ENCODE peak calls at places on chromosomes 16 and 17, in seven cellular contexts. One of them, this sample, is unnamed. For H3K4me1, the result is how much of the 10 kb centered on the place peaks cover.

GRCh38 chr16:63287411-63287810 is 1251.2 kb upstream of the CDH8 start:
- DNase-seq in A549: no peak
- DNase-seq in sigmoid colon: no peak
- DNase-seq in tibial nerve: no peak
- DNase-seq in upper lobe of left lung: no peak
- DNase-seq in transverse colon: no peak
- DNase-seq in ovary: no peak
- DNase-seq in this sample: no peak

GRCh38 chr16:3659200-3659599 is 4.7 kb downstream of the DNASE1 start:
- DNase-seq in A549: no peak
- DNase-seq in sigmoid colon: peak
- DNase-seq in tibial nerve: no peak
- DNase-seq in upper lobe of left lung: no peak
- DNase-seq in transverse colon: no peak
- DNase-seq in ovary: no peak
- DNase-seq in this sample: no peak

GRCh38 chr17:62693616-62694415 is 66.3 kb downstream of the MRC2 start:
- DNase-seq in A549: no peak
- DNase-seq in sigmoid colon: no peak
- DNase-seq in tibial nerve: no peak
- DNase-seq in upper lobe of left lung: no peak
- DNase-seq in transverse colon: no peak
- DNase-seq in ovary: no peak
- DNase-seq in this sample: no peak

GRCh38 chr16:54590836-54591235 is 304.2 kb upstream of the IRX3 start:
- DNase-seq in A549: no peak
- DNase-seq in sigmoid colon: no peak
- DNase-seq in tibial nerve: no peak
- DNase-seq in upper lobe of left lung: no peak
- DNase-seq in transverse colon: no peak
- DNase-seq in ovary: no peak
- DNase-seq in this sample: no peak

GRCh38 chr16:53946745-53947386 is 242.9 kb downstream of the FTO start:
- DNase-seq in A549: no peak
- DNase-seq in sigmoid colon: no peak
- DNase-seq in tibial nerve: no peak
- DNase-seq in upper lobe of left lung: no peak
- DNase-seq in transverse colon: no peak
- DNase-seq in ovary: no peak
- DNase-seq in this sample: no peak

GRCh38 chr17:36525888-36526287 is 8.8 kb downstream of the MYO19 start:
- DNase-seq in A549: no peak
- DNase-seq in sigmoid colon: no peak
- DNase-seq in tibial nerve: no peak
- DNase-seq in upper lobe of left lung: no peak
- DNase-seq in transverse colon: no peak
- DNase-seq in ovary: no peak
- DNase-seq in this sample: no peak

GRCh38 chr17:68446626-68447041 is 10.7 kb downstream of the WIPI1 start:
- DNase-seq in A549: no peak
- DNase-seq in sigmoid colon: no peak
- DNase-seq in tibial nerve: no peak
- DNase-seq in upper lobe of left lung: no peak
- DNase-seq in transverse colon: no peak
- DNase-seq in ovary: no peak
- DNase-seq in this sample: no peak

GRCh38 chr17:27817731-27818130 is 17.4 kb upstream of the NOS2 start:
- DNase-seq in A549: no peak
- DNase-seq in sigmoid colon: no peak
- DNase-seq in tibial nerve: no peak
- DNase-seq in upper lobe of left lung: no peak
- DNase-seq in transverse colon: no peak
- DNase-seq in ovary: no peak
- DNase-seq in this sample: no peak

GRCh38 chr16:64370112-64370511 is 751.8 kb downstream of the CDH11 start:
- DNase-seq in A549: no peak
- DNase-seq in sigmoid colon: no peak
- DNase-seq in tibial nerve: no peak
- DNase-seq in upper lobe of left lung: no peak
- DNase-seq in transverse colon: no peak
- DNase-seq in ovary: no peak
- DNase-seq in this sample: no peak

GRCh38 chr16:22265351-22265750 is 31.9 kb upstream of the POLR3E start:
- DNase-seq in A549: no peak
- DNase-seq in sigmoid colon: no peak
- DNase-seq in tibial nerve: no peak
- DNase-seq in upper lobe of left lung: no peak
- DNase-seq in transverse colon: no peak
- DNase-seq in ovary: no peak
- DNase-seq in this sample: no peak

GRCh38 chr17:56978441-56979090 is 635 bp downstream of the SCPEP1 start:
- DNase-seq in A549: no peak
- DNase-seq in sigmoid colon: no peak
- DNase-seq in tibial nerve: no peak
- DNase-seq in upper lobe of left lung: no peak
- DNase-seq in transverse colon: no peak
- DNase-seq in ovary: no peak
- DNase-seq in this sample: no peak

GRCh38 chr17:37373530-37374159 is 2.1 kb upstream of the C17orf78 start:
- DNase-seq in A549: peak
- DNase-seq in sigmoid colon: no peak
- DNase-seq in tibial nerve: peak
- DNase-seq in upper lobe of left lung: no peak
- DNase-seq in transverse colon: peak
- DNase-seq in ovary: peak
- DNase-seq in this sample: peak

GRCh38 chr17:37742114-37742761 is 2.6 kb downstream of the HNF1B start:
- DNase-seq in A549: peak
- DNase-seq in sigmoid colon: no peak
- DNase-seq in tibial nerve: no peak
- DNase-seq in upper lobe of left lung: peak
- DNase-seq in transverse colon: no peak
- DNase-seq in ovary: no peak
- DNase-seq in this sample: peak

GRCh38 chr17:42660692-42661345 is 1.7 kb downstream of the TUBG2 start:
- DNase-seq in A549: peak
- DNase-seq in sigmoid colon: no peak
- DNase-seq in tibial nerve: no peak
- DNase-seq in upper lobe of left lung: no peak
- DNase-seq in transverse colon: peak
- DNase-seq in ovary: no peak
- DNase-seq in this sample: no peak

GRCh38 chr17:57776366-57776765 is 31.3 kb upstream of the CCDC182 start:
- DNase-seq in A549: no peak
- DNase-seq in sigmoid colon: no peak
- DNase-seq in tibial nerve: no peak
- DNase-seq in upper lobe of left lung: no peak
- DNase-seq in transverse colon: no peak
- DNase-seq in ovary: no peak
- DNase-seq in this sample: no peak

GRCh38 chr16:71552698-71553503 is 24.0 kb downstream of the TAT start:
- DNase-seq in A549: peak
- DNase-seq in sigmoid colon: no peak
- DNase-seq in tibial nerve: no peak
- DNase-seq in upper lobe of left lung: no peak
- DNase-seq in transverse colon: no peak
- DNase-seq in ovary: no peak
- DNase-seq in this sample: no peak

GRCh38 chr16:1492082-1492922 is 858 bp upstream of the TELO2 start:
- DNase-seq in A549: no peak
- DNase-seq in sigmoid colon: no peak
- DNase-seq in tibial nerve: no peak
- DNase-seq in upper lobe of left lung: no peak
- DNase-seq in transverse colon: no peak
- DNase-seq in ovary: no peak
- DNase-seq in this sample: no peak

GRCh38 chr16:879986-880385 is 79.5 kb upstream of the GNG13 start:
- DNase-seq in A549: no peak
- DNase-seq in sigmoid colon: peak
- DNase-seq in tibial nerve: no peak
- DNase-seq in upper lobe of left lung: peak
- DNase-seq in transverse colon: no peak
- DNase-seq in ovary: no peak
- DNase-seq in this sample: no peak

GRCh38 chr16:27287887-27288286 is 19.3 kb upstream of the NSMCE1 start:
- DNase-seq in A549: no peak
- DNase-seq in sigmoid colon: no peak
- DNase-seq in tibial nerve: no peak
- DNase-seq in upper lobe of left lung: peak
- DNase-seq in transverse colon: no peak
- DNase-seq in ovary: no peak
- DNase-seq in this sample: no peak

GRCh38 chr16:71426069-71426879 is 15.6 kb downstream of the TLE7 start:
- DNase-seq in A549: peak
- DNase-seq in sigmoid colon: no peak
- DNase-seq in tibial nerve: peak
- DNase-seq in upper lobe of left lung: peak
- DNase-seq in transverse colon: peak
- DNase-seq in ovary: peak
- DNase-seq in this sample: no peak

DNA sequence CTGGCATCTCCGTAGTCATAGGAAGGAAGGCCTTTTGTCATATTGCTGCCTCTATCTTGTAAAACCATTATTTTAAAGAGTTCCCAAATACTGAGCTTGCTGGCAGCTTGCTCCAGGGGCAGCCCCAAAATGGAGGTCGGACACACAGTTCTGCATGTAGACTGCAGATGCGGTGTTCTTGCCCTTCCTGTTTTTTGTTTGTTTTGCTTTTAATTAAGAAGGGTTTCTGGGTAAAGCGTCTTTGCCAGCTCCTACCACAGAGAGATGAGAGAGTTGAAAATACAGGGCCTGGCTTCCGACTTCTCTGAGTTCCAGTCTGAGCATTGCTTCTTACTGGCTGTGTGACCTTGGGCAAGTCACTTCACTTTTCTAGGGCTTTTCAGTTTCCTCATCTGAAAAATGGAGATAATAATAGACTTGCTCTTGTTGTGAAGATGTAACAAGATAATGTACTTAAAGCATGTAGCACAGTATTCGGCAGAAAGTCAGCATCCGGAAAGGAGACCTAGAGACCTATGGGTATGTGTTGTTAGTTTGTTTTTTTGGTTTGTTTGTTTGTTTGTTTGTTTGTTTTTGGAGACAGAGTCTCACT is 67.8 kb upstream of the GSE1 start:
- DNase-seq in A549: no peak
- DNase-seq in sigmoid colon: no peak
- DNase-seq in tibial nerve: no peak
- DNase-seq in upper lobe of left lung: no peak
- DNase-seq in transverse colon: no peak
- DNase-seq in ovary: no peak
- DNase-seq in this sample: no peak
- H3K4me1 ChIP-seq in A549: under half
- H3K4me1 ChIP-seq in sigmoid colon: under half
- H3K4me1 ChIP-seq in tibial nerve: under half
- H3K4me1 ChIP-seq in upper lobe of left lung: under half
- H3K4me1 ChIP-seq in transverse colon: under half
- H3K4me1 ChIP-seq in ovary: under half
- H3K4me1 ChIP-seq in this sample: under half

GRCh38 chr17:13593021-13593751 is 8.5 kb downstream of the HS3ST3A1 start:
- DNase-seq in A549: no peak
- DNase-seq in sigmoid colon: no peak
- DNase-seq in tibial nerve: no peak
- DNase-seq in upper lobe of left lung: no peak
- DNase-seq in transverse colon: no peak
- DNase-seq in ovary: no peak
- DNase-seq in this sample: no peak

GRCh38 chr17:13593757-13594156 is 8.0 kb downstream of the HS3ST3A1 start:
- DNase-seq in A549: no peak
- DNase-seq in sigmoid colon: no peak
- DNase-seq in tibial nerve: no peak
- DNase-seq in upper lobe of left lung: no peak
- DNase-seq in transverse colon: no peak
- DNase-seq in ovary: no peak
- DNase-seq in this sample: no peak

GRCh38 chr17:13592427-13592826 is 9.3 kb downstream of the HS3ST3A1 start:
- DNase-seq in A549: no peak
- DNase-seq in sigmoid colon: no peak
- DNase-seq in tibial nerve: no peak
- DNase-seq in upper lobe of left lung: no peak
- DNase-seq in transverse colon: no peak
- DNase-seq in ovary: no peak
- DNase-seq in this sample: no peak

GRCh38 chr17:13594762-13595697 is 6.7 kb downstream of the HS3ST3A1 start:
- DNase-seq in A549: peak
- DNase-seq in sigmoid colon: peak
- DNase-seq in tibial nerve: peak
- DNase-seq in upper lobe of left lung: no peak
- DNase-seq in transverse colon: peak
- DNase-seq in ovary: peak
- DNase-seq in this sample: peak

GRCh38 chr17:13594310-13594709 is 7.4 kb downstream of the HS3ST3A1 start:
- DNase-seq in A549: no peak
- DNase-seq in sigmoid colon: no peak
- DNase-seq in tibial nerve: no peak
- DNase-seq in upper lobe of left lung: no peak
- DNase-seq in transverse colon: no peak
- DNase-seq in ovary: no peak
- DNase-seq in this sample: no peak
- H3K4me3 ChIP-seq in A549: no peak
- H3K4me3 ChIP-seq in sigmoid colon: no peak
- H3K4me3 ChIP-seq in tibial nerve: no peak
- H3K4me3 ChIP-seq in upper lobe of left lung: no peak
- H3K4me3 ChIP-seq in transverse colon: no peak
- H3K4me3 ChIP-seq in ovary: no peak
- H3K4me3 ChIP-seq in this sample: no peak

GRCh38 chr17:78250891-78251772 is 19.7 kb downstream of the TMEM235 start:
- DNase-seq in A549: peak
- DNase-seq in sigmoid colon: peak
- DNase-seq in tibial nerve: peak
- DNase-seq in upper lobe of left lung: peak
- DNase-seq in transverse colon: peak
- DNase-seq in ovary: peak
- DNase-seq in this sample: peak

GRCh38 chr17:78249074-78249835 is 17.8 kb downstream of the TMEM235 start:
- DNase-seq in A549: no peak
- DNase-seq in sigmoid colon: no peak
- DNase-seq in tibial nerve: no peak
- DNase-seq in upper lobe of left lung: peak
- DNase-seq in transverse colon: no peak
- DNase-seq in ovary: no peak
- DNase-seq in this sample: no peak

GRCh38 chr17:78249836-78250806 is 18.7 kb downstream of the TMEM235 start:
- DNase-seq in A549: no peak
- DNase-seq in sigmoid colon: peak
- DNase-seq in tibial nerve: no peak
- DNase-seq in upper lobe of left lung: no peak
- DNase-seq in transverse colon: no peak
- DNase-seq in ovary: no peak
- DNase-seq in this sample: no peak

GRCh38 chr17:78248051-78248914 is 16.9 kb downstream of the TMEM235 start:
- DNase-seq in A549: no peak
- DNase-seq in sigmoid colon: no peak
- DNase-seq in tibial nerve: no peak
- DNase-seq in upper lobe of left lung: peak
- DNase-seq in transverse colon: no peak
- DNase-seq in ovary: no peak
- DNase-seq in this sample: no peak

GRCh38 chr17:78247304-78247703 is 15.9 kb downstream of the TMEM235 start:
- DNase-seq in A549: no peak
- DNase-seq in sigmoid colon: no peak
- DNase-seq in tibial nerve: no peak
- DNase-seq in upper lobe of left lung: no peak
- DNase-seq in transverse colon: no peak
- DNase-seq in ovary: no peak
- DNase-seq in this sample: no peak
- TF ChIP-seq EP300 in A549: no peak
- TF ChIP-seq EP300 in sigmoid colon: no peak
- TF ChIP-seq EP300 in tibial nerve: no peak
- TF ChIP-seq EP300 in upper lobe of left lung: no peak
- TF ChIP-seq EP300 in transverse colon: no peak
- TF ChIP-seq EP300 in ovary: no peak
- TF ChIP-seq EP300 in this sample: no peak

GRCh38 chr17:40490982-40491381 is 10.4 kb downstream of the TNS4 start:
- DNase-seq in A549: no peak
- DNase-seq in sigmoid colon: no peak
- DNase-seq in tibial nerve: no peak
- DNase-seq in upper lobe of left lung: no peak
- DNase-seq in transverse colon: no peak
- DNase-seq in ovary: no peak
- DNase-seq in this sample: no peak
- H3K4me1 ChIP-seq in A549: half or more
- H3K4me1 ChIP-seq in sigmoid colon: half or more
- H3K4me1 ChIP-seq in tibial nerve: under half
- H3K4me1 ChIP-seq in upper lobe of left lung: under half
- H3K4me1 ChIP-seq in transverse colon: under half
- H3K4me1 ChIP-seq in ovary: under half
- H3K4me1 ChIP-seq in this sample: under half